ENCODE peak calls at places on chromosomes 4 and X, in four cellular contexts. X is ovary, C is hepatocyte, D is choroid plexus epithelial cell. G is an unnamed sample.

GRCh38 chr4:151418385-151418784 is 9.4 kb downstream of the FHIP1A start:
- DNase-seq in X (no peak), C (peak), D (peak), G (peak)

GRCh38 chr4:140302151-140302859 is 71.1 kb upstream of the SCOC start:
- DNase-seq in X (no peak), D (no peak), C (no peak), G (no peak)

GRCh38 chr4:48858130-48858529 is 27.2 kb downstream of the OCIAD1 start:
- DNase-seq in D (peak), X (no peak), C (no peak), G (no peak)

GRCh38 chrX:45847966-45848365 is 647.3 kb upstream of the DIPK2B start:
- DNase-seq in C (no peak), D (peak), X (no peak), G (no peak)

GRCh38 chr4:188127157-188127874 is 11.9 kb upstream of the TRIML1 start:
- DNase-seq in X (no peak), D (peak), C (peak), G (peak)

GRCh38 chr4:169184686-169185085 is 86.1 kb downstream of the SH3RF1 start:
- DNase-seq in D (no peak), X (no peak), C (no peak), G (no peak)

GRCh38 chr4:177607111-177607573 is 164.9 kb upstream of the AGA start:
- DNase-seq in X (no peak), C (no peak), D (no peak), G (no peak)

GRCh38 chr4:121336706-121337105 is 44.1 kb downstream of the QRFPR start:
- DNase-seq in C (no peak), X (no peak), D (no peak), G (no peak)

GRCh38 chr4:165198329-165198728 is 9.0 kb upstream of the KLHL2 start:
- DNase-seq in X (no peak), D (no peak), C (no peak), G (no peak)

GRCh38 chrX:74242484-74243138 is 61.4 kb upstream of the ZCCHC13 start:
- DNase-seq in D (no peak), X (no peak), C (no peak), G (no peak)

GRCh38 chr4:40607224-40607623 is 22.4 kb downstream of the RBM47 start:
- DNase-seq in C (no peak), D (no peak), X (no peak), G (no peak)

GRCh38 chrX:51608071-51608470 is 10.6 kb downstream of the CENPVL3 start:
- DNase-seq in C (no peak), X (no peak), D (peak), G (no peak)

GRCh38 chrX:10104958-10105658 is 51.7 kb upstream of the CLCN4 start:
- DNase-seq in C (no peak), D (no peak), X (no peak), G (no peak)

GRCh38 chrX:46200423-46200822 is 344.8 kb downstream of the ZNF674 start:
- DNase-seq in C (no peak), X (no peak), D (no peak), G (no peak)

GRCh38 chr4:63788271-63788670 is 621.0 kb downstream of the TECRL start:
- DNase-seq in X (no peak), D (no peak), C (no peak), G (no peak)

GRCh38 chrX:18789916-18790315 is 82.5 kb downstream of the PPEF1 start:
- DNase-seq in X (no peak), D (no peak), C (no peak), G (no peak)

GRCh38 chrX:118495958-118496762 is 545 bp downstream of the DOCK11 start:
- DNase-seq in X (peak), D (no peak), C (peak), G (peak)

GRCh38 chr4:68278045-68278444 is 32.6 kb upstream of the TMPRSS11B start:
- DNase-seq in X (no peak), C (no peak), D (no peak), G (no peak)

GRCh38 chr4:86935833-86936721 is 1.3 kb downstream of the AFF1 start:
- DNase-seq in D (peak), C (peak), X (peak), G (peak)

GRCh38 chr4:16196482-16197393 is 29.5 kb downstream of the TAPT1 start:
- DNase-seq in D (peak), X (no peak), C (peak), G (peak)

GRCh38 chr4:3389186-3389878 is 52.4 kb upstream of the HGFAC start:
- DNase-seq in X (peak), C (no peak), D (no peak), G (no peak)

GRCh38 chrX:74492720-74493201 is 71.5 kb downstream of the SLC16A2 start:
- DNase-seq in X (no peak), D (no peak), C (no peak), G (no peak)

GRCh38 chr4:41443340-41444079 is 94.4 kb upstream of the LIMCH1 start:
- DNase-seq in X (no peak), C (no peak), D (no peak), G (no peak)

GRCh38 chr4:26782830-26783202 is 77.8 kb upstream of the STIM2 start:
- DNase-seq in D (peak), C (no peak), X (no peak), G (no peak)

GRCh38 chr4:107828315-107828714 is 3.6 kb downstream of the SGMS2 start:
- DNase-seq in X (no peak), D (no peak), C (no peak), G (no peak)

GRCh38 chrX:45755719-45756118 is 555.0 kb upstream of the DIPK2B start:
- DNase-seq in D (peak), X (no peak), C (no peak), G (peak)

GRCh38 chr4:41323706-41324105 is 67.0 kb downstream of the UCHL1 start:
- DNase-seq in C (no peak), D (peak), X (no peak), G (no peak)

GRCh38 chr4:37717575-37717974 is 31.4 kb upstream of the RELL1 start:
- DNase-seq in D (peak), C (no peak), X (no peak), G (peak)

GRCh38 chr4:145287351-145287750 is 107.0 kb upstream of the OTUD4 start:
- DNase-seq in C (no peak), X (no peak), D (no peak), G (no peak)
- H3K4me3 ChIP-seq in C (no peak), X (no peak), D (no peak), G (no peak)

DNA sequence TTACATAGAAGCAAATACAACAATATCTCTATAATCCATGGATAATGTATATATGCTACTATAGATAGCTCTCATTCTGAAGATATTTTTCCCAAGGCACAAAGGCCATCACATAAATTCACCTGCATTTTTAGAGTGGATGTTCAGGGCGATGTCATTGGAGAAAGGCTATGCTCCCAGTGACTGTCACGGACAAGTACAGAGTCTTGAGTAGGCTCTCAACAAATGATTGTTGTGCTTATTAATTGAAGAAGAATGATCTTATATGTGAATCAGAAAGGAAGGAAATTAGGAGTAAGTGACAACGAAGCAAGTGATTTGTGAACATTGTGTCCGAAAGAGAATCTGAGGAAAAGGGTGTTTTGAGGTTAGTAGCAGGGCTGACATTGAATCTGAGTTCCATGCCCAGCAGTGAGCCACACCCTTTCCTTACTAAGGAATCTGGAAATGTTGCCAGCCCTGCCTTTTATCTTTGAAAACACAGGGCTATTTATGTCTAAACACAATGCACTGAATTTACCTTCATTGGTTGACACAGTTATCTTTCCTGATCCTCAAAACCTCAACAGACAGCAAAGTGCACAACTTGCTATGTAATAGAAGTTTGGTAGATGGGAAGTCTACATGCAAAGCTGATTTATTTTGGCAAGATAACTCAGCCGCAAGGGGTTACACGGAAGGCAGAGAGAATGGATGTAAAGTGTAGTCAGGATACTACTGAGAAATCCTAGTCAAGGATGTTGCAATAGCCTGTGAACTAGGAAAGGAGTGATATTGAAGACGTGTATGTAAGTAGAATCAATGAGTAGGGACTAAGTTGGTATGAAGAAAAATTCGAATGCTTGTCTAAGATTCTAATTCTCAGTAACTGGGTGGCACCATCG is 50.4 kb downstream of the SORBS2 start:
- DNase-seq in C (no peak), X (no peak), D (peak), G (no peak)
- H3K4me3 ChIP-seq in C (no peak), X (no peak), D (no peak), G (no peak)

GRCh38 chr4:5893013-5893580 is at the start of gene CRMP1:
- DNase-seq in X (no peak), D (no peak), C (peak), G (no peak)
- H3K4me3 ChIP-seq in X (no peak), D (no peak), C (no peak), G (no peak)

DNA sequence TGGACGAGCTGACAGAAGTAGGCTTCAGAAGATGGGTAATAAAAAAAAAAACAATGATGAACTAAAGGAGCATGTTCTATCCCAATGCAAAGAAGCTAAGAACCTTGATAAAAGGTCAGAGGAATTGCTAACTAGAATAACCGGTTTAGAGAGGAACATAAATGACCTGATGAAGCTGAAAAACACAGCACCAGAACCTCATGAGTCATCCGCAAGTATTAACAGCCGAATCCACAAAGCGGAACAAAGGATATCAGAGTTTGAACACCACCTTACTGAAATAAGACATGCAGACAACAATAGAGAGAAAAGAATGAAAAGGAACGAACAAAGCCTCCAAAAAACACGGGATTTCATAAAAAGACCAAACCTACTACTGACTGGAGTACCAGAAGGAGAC is 10.5 kb downstream of the NELFA start:
- DNase-seq in C (peak), X (no peak), D (no peak), G (no peak)
- H3K4me3 ChIP-seq in C (no peak), X (no peak), D (no peak), G (no peak)

DNA sequence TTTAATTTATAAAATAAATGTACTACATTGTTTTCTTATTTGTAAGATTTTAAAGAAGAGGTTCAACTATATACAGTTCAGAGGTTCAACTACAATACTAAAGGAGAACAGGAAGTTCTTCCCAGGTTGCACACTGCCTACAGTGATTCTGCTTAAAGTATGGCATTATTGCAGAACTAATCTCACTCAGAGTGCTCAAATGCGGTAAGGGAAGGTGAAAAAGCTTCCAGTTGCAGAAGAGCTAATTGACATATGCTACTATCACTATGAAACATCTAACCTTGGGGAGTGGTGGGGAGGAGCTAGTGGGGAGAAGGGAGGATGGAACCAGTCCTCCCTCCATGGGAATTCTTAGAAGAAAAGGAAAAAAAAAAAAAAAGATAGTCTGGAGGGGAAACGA is 32.1 kb upstream of the MMAA start:
- DNase-seq in C (no peak), X (no peak), D (no peak), G (no peak)
- H3K4me3 ChIP-seq in C (no peak), X (no peak), D (no peak), G (no peak)

GRCh38 chr4:1166509-1167243 is 5.7 kb downstream of the SPON2 start:
- DNase-seq in X (no peak), D (peak), C (no peak), G (no peak)
- H3K4me3 ChIP-seq in X (no peak), D (no peak), C (no peak), G (no peak)